ENCODE peak calls at places on chromosomes 3 and 15, in six cellular contexts. Y is activated B cell treated with CpG ODN at 0.5 μM for 24 hours, M is cardiac fibroblast, Z is A549, H is bronchial epithelial cell, E is endothelial cell. V is an unnamed sample.

GRCh38 chr15:53549697-53550315 is 209.7 kb downstream of the WDR72 start:
- DNase-seq in Y (no peak), M (no peak), Z (no peak), H (peak; percentile 43), E (no peak), V (no peak)

GRCh38 chr3:29156071-29156715 is 124.7 kb upstream of the RBMS3 start:
- DNase-seq in Y (no peak), M (no peak), Z (no peak), H (peak; percentile 69), E (no peak), V (no peak)

GRCh38 chr3:36763850-36764703 is at the start of gene DCLK3:
- DNase-seq in Y (no peak), M (no peak), Z (no peak), H (no peak), E (peak; percentile 33), V (no peak)

GRCh38 chr3:172201136-172201989 is 162.0 kb downstream of the FNDC3B start:
- DNase-seq in Y (no peak), M (peak; percentile 97), Z (no peak), H (peak; percentile 73), E (no peak), V (no peak)

GRCh38 chr15:74365619-74366445 is 1.6 kb downstream of the CYP11A1 start:
- DNase-seq in Y (no peak), M (peak; percentile 49), Z (no peak), H (peak; percentile 13), E (peak; percentile 69), V (no peak)

GRCh38 chr3:71088019-71088711 is 495.4 kb downstream of the FOXP1 start:
- DNase-seq in Y (no peak), M (peak; percentile 41), Z (no peak), H (no peak), E (no peak), V (no peak)

GRCh38 chr15:33226559-33227181 is 32.2 kb upstream of the FMN1 start:
- DNase-seq in Y (no peak), M (peak; percentile 40), Z (peak; percentile 86), H (peak; percentile 75), E (no peak), V (no peak)

GRCh38 chr3:155753038-155753647 is 8.3 kb upstream of the PLCH1 start:
- DNase-seq in Y (no peak), M (peak; percentile 56), Z (no peak), H (peak; percentile 43), E (no peak), V (no peak)

GRCh38 chr3:120162400-120162799 is 68.2 kb upstream of the GSK3B start:
- DNase-seq in Y (no peak), M (peak; percentile 62), Z (no peak), H (peak; percentile 28), E (no peak), V (no peak)

GRCh38 chr3:16884084-16884747 is 539 bp upstream of the PLCL2 start:
- DNase-seq in Y (peak; percentile 76), M (peak; percentile 53), Z (peak; percentile 92), H (no peak), E (peak; percentile 91), V (peak; percentile 81)

GRCh38 chr3:60313382-60313781 is 937.9 kb downstream of the FHIT start:
- DNase-seq in Y (no peak), M (no peak), Z (no peak), H (no peak), E (no peak), V (no peak)

GRCh38 chr3:64214002-64214696 is 11.1 kb downstream of the PRICKLE2 start:
- DNase-seq in Y (no peak), M (peak; percentile 78), Z (no peak), H (peak; percentile 60), E (no peak), V (no peak)

GRCh38 chr3:133293397-133294107 is 106.3 kb upstream of the BFSP2 start:
- DNase-seq in Y (no peak), M (no peak), Z (no peak), H (no peak), E (no peak), V (no peak)

GRCh38 chr3:145842302-145842897 is 318.6 kb downstream of the PLOD2 start:
- DNase-seq in Y (no peak), M (no peak), Z (no peak), H (no peak), E (no peak), V (no peak)

GRCh38 chr3:28598165-28598564 is 249.5 kb upstream of the AZI2 start:
- DNase-seq in Y (no peak), M (no peak), Z (no peak), H (peak; percentile 77), E (no peak), V (no peak)

GRCh38 chr3:87320748-87321634 is 44.6 kb upstream of the POU1F1 start:
- DNase-seq in Y (no peak), M (no peak), Z (no peak), H (no peak), E (no peak), V (no peak)

GRCh38 chr3:48765376-48765775 is 48.4 kb upstream of the IP6K2 start:
- DNase-seq in Y (no peak), M (peak; percentile 13), Z (peak; percentile 18), H (peak; percentile 67), E (no peak), V (no peak)
- TF ChIP-seq CTCF in Y (no peak), M (no peak), Z (peak; percentile 32), H (peak; percentile 51), E (no peak), V (peak; percentile 33)

GRCh38 chr3:126309861-126310655 is 47.1 kb downstream of the KLF15 start:
- DNase-seq in Y (no peak), M (no peak), Z (no peak), H (no peak), E (no peak), V (peak; percentile 56)

GRCh38 chr3:126309162-126309561 is 48.0 kb downstream of the KLF15 start:
- DNase-seq in Y (no peak), M (no peak), Z (no peak), H (no peak), E (no peak), V (no peak)

GRCh38 chr3:126307591-126308393 is 49.4 kb downstream of the KLF15 start:
- DNase-seq in Y (no peak), M (no peak), Z (no peak), H (no peak), E (no peak), V (no peak)

GRCh38 chr3:126307083-126307482 is 50.1 kb downstream of the KLF15 start:
- DNase-seq in Y (no peak), M (no peak), Z (no peak), H (no peak), E (no peak), V (no peak)

DNA sequence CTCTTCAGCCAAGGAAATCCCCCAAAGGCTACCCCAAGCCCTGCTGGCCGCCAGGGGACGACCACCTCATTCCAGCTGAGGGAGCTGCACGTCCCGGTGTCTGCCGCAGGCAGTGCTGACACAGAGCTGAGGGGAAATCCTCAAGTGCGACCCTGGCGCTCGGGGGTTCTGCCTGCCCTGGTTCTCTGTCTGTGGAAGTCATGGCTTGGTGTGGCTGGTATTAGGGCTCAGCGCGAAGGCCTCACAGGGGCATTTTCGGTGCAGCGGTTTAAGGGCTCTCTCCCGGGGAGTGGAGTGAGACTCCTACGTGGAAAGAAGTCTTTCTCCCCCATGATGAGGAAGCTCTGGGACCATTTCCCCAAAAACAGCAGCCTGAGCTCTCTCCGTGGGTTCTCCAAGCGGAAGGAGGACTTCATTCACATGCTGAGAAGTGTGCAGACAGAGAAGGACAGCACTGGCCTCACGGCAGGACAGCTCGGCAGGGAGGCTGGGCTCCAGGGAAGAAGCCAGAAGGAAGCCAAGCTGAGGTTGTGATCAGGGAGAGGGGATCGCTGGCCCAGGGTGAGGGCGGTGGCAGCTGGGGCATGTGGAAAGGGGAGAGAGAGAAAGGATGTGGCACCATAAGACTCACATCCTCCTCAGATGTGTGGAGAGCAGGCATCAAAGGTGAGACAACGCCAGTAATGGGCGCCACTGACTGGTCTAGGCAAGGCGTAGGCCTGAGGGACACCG is 48.6 kb downstream of the KLF15 start:
- DNase-seq in Y (no peak), M (no peak), Z (no peak), H (no peak), E (no peak), V (no peak)
- TF ChIP-seq CTCF in Y (no peak), M (no peak), Z (no peak), H (no peak), E (no peak), V (no peak)

DNA sequence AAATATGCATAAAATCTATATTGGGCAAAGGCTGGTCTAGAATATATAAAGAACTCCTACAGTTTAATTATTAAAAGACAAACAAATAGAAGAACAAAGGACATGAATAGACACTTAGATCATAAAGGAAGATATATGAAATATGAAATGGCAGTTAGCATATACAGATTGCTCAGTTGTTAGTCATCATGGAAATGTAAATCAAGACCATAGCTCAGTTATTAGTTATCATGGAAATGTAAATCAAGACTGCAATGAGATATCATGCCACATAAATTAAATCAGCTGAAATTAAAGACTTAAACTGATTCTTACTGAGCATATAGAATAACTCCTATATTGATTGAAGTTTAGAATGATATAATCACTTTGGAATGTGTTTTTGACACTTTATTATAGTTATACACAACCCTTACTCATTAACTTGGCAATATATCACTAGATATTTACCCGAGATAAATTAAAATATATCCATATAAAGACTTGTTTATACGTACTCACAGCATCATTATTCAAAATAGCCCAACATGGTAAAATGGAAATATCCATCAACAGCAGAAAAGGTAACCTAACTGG is 45.2 kb upstream of the GOLGA8B start:
- DNase-seq in Y (no peak), M (peak; percentile 38), Z (no peak), H (peak; percentile 92), E (no peak), V (no peak)
- TF ChIP-seq CTCF in Y (no peak), M (no peak), Z (no peak), H (no peak), E (no peak), V (no peak)

DNA sequence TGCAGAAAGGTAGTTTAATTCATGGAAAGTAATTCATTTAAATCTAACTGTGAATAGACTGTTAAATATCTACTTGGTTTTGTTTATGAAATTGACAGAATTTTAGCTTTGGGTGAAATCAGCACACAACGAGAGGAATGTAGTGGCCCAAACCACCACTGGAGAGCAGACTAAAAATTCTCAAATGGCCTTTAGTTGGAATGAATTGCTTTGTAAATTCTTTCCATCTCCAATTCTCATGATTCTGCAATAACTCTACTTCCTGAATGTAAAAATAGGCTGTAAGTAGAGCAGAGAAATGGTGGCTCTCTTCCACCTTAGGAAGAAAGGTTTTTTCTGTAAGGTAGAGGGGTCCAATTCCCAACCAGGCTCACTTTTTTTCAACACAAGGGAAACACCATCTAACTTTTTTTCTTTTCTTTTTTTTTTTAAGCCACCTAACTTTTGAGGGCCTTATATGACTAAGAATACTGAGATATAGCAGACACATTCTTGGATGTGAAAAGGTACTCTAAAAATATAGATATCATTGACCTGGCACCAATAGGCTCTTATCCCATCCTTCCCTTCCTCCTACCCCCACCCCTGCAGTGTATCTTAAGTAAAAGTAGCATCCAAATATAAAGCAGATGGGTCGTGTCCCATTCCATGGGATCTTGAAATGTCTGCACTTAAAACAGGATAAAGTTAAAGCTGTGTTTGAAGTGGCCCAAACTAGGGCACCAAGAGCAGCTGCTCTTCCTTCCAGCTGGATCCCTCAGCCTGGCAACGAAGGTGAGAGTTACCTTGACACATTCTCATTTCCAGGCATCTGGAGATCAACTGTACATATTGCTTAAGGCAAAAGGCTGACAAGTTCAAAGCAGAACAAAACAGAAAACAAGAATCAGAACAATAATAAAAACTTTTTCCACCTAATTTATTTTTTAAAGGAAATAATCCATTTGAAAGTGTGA is 194.1 kb downstream of the TPRG1 start:
- DNase-seq in Y (no peak), M (peak; percentile 12), Z (no peak), H (no peak), E (no peak), V (no peak)
- TF ChIP-seq CTCF in Y (no peak), M (no peak), Z (no peak), H (no peak), E (no peak), V (no peak)